ENCODE peak calls at places on chromosomes 12 and 14, in four cellular contexts. C is sigmoid colon, X is transverse colon, J is SK-N-SH. B is an unnamed sample.

GRCh38 chr12:116878567-116879508 is 2.4 kb downstream of the HRK start:
- DNase-seq in C (no peak), X (peak), J (peak), B (no peak)

GRCh38 chr12:95998611-95999300 is 2.6 kb upstream of the HAL start:
- DNase-seq in C (no peak), X (peak), J (peak), B (no peak)

GRCh38 chr12:109153711-109154434 is 37.5 kb downstream of the ACACB start:
- DNase-seq in C (peak), X (no peak), J (peak), B (peak)

GRCh38 chr12:1882405-1882804 is 36.0 kb downstream of the CACNA2D4 start:
- DNase-seq in C (no peak), X (no peak), J (peak), B (no peak)

GRCh38 chr12:6470375-6471163 is at the start of gene VAMP1:
- DNase-seq in C (peak), X (peak), J (peak), B (peak)

GRCh38 chr14:65392296-65392695 is 20.2 kb upstream of the FUT8 start:
- DNase-seq in C (no peak), X (no peak), J (no peak), B (no peak)

GRCh38 chr12:62736596-62736995 is 198.4 kb downstream of the PPM1H start:
- DNase-seq in C (no peak), X (no peak), J (no peak), B (no peak)

GRCh38 chr12:78562358-78563205 is 302.0 kb upstream of the SYT1 start:
- DNase-seq in C (no peak), X (no peak), J (no peak), B (no peak)

GRCh38 chr12:108828774-108829173 is 28.6 kb downstream of the SSH1 start:
- DNase-seq in C (no peak), X (no peak), J (no peak), B (no peak)

GRCh38 chr14:50336428-50336827 is 24.3 kb downstream of the DMAC2L start:
- DNase-seq in C (no peak), X (no peak), J (no peak), B (no peak)

GRCh38 chr12:25054076-25054782 is 105.3 kb upstream of the BCAT1 start:
- DNase-seq in C (no peak), X (no peak), J (no peak), B (no peak)

GRCh38 chr14:70064111-70064885 is 124.5 kb downstream of the SLC8A3 start:
- DNase-seq in C (no peak), X (no peak), J (peak), B (no peak)

GRCh38 chr14:50941151-50941550 is 3.1 kb downstream of the PYGL start:
- DNase-seq in C (no peak), X (no peak), J (no peak), B (no peak)

GRCh38 chr12:77247542-77247941 is 182.2 kb upstream of the E2F7 start:
- DNase-seq in C (no peak), X (no peak), J (no peak), B (no peak)

GRCh38 chr12:129483494-129483893 is 420.3 kb downstream of the TMEM132D start:
- DNase-seq in C (no peak), X (no peak), J (no peak), B (no peak)

GRCh38 chr14:65849096-65849495 is 436.6 kb downstream of the FUT8 start:
- DNase-seq in C (no peak), X (no peak), J (no peak), B (no peak)

GRCh38 chr14:52068741-52069616 is at the start of gene NID2:
- DNase-seq in C (peak), X (peak), J (peak), B (peak)

GRCh38 chr14:21735639-21736307 is 62.2 kb upstream of the OR4E1 start:
- DNase-seq in C (no peak), X (no peak), J (no peak), B (no peak)

GRCh38 chr14:92037989-92038388 is 1.9 kb downstream of the TRIP11 start:
- DNase-seq in C (no peak), X (no peak), J (peak), B (no peak)

GRCh38 chr12:46558696-46559095 is 186.1 kb upstream of the SLC38A2 start:
- DNase-seq in C (no peak), X (no peak), J (no peak), B (no peak)

GRCh38 chr12:46556105-46556559 is 183.6 kb upstream of the SLC38A2 start:
- DNase-seq in C (no peak), X (no peak), J (no peak), B (no peak)

GRCh38 chr12:46559311-46559710 is 186.7 kb upstream of the SLC38A2 start:
- DNase-seq in C (no peak), X (no peak), J (no peak), B (no peak)

GRCh38 chr12:46556820-46557524 is 184.4 kb upstream of the SLC38A2 start:
- DNase-seq in C (no peak), X (no peak), J (no peak), B (no peak)

GRCh38 chr12:46557539-46558373 is 185.2 kb upstream of the SLC38A2 start:
- DNase-seq in C (no peak), X (no peak), J (no peak), B (no peak)
- TF ChIP-seq CTCF in C (no peak), X (no peak), J (no peak), B (no peak)

GRCh38 chr12:110171186-110171538 is 47.0 kb downstream of the IFT81 start:
- DNase-seq in C (no peak), X (no peak), J (no peak), B (no peak)

GRCh38 chr12:110159671-110160245 is 35.6 kb downstream of the IFT81 start:
- DNase-seq in C (no peak), X (no peak), J (no peak), B (no peak)

GRCh38 chr12:110170535-110171185 is 46.5 kb downstream of the IFT81 start:
- DNase-seq in C (no peak), X (no peak), J (no peak), B (no peak)

GRCh38 chr12:110168732-110169455 is 44.7 kb downstream of the IFT81 start:
- DNase-seq in C (no peak), X (no peak), J (no peak), B (no peak)

GRCh38 chr12:110165540-110166159 is 41.5 kb downstream of the IFT81 start:
- DNase-seq in C (no peak), X (no peak), J (no peak), B (no peak)
- TF ChIP-seq POLR2AphosphoS5 in C (no peak), X (no peak), J (no peak), B (no peak)

DNA sequence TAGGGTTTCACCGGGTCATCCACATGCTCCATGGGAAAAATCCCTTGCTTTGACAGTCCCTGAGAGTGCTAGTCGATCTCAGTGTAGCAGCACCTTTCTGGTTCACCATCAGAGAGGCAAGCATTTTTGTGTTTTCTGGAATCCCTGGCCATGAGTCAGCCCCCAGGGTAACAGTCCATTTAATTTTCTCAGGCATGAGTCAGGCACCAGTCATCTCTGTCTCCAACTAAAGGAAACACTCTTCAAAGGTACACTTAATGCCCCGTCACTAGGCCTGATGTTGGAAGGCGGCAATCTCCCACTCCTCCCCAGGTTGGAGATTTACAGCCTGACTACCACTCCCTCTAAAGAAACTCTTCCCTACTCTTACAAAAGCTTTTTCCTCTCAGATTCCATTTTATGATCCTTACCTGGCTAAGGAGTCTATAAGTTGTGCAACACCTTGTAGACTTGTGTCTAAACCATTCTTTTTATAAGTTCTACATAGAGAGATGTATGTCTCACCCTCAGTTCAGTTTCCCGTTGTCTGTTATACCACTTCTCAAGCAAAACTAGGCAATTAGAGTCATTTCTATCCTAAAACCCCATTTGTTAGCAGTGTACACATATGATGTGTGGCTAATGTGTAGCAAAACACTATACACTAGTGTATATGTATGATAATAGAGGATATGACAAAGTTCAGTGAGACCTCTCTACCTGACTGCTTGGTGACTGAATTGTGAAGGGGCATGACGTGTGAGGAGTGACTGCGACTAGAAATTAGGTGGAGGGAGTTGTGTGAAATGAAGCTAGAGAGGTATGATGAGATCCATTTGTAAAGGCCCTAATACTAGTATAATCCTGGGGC is 24.6 kb downstream of the TMEM19 start:
- DNase-seq in C (no peak), X (no peak), J (no peak), B (no peak)
- TF ChIP-seq EP300 in C (no peak), X (no peak), J (peak), B (no peak)

GRCh38 chr12:4899361-4899760 is 10.3 kb upstream of the KCNA1 start:
- DNase-seq in C (no peak), X (no peak), J (no peak), B (no peak)
- TF ChIP-seq CTCF in C (no peak), X (no peak), J (peak), B (no peak)

DNA sequence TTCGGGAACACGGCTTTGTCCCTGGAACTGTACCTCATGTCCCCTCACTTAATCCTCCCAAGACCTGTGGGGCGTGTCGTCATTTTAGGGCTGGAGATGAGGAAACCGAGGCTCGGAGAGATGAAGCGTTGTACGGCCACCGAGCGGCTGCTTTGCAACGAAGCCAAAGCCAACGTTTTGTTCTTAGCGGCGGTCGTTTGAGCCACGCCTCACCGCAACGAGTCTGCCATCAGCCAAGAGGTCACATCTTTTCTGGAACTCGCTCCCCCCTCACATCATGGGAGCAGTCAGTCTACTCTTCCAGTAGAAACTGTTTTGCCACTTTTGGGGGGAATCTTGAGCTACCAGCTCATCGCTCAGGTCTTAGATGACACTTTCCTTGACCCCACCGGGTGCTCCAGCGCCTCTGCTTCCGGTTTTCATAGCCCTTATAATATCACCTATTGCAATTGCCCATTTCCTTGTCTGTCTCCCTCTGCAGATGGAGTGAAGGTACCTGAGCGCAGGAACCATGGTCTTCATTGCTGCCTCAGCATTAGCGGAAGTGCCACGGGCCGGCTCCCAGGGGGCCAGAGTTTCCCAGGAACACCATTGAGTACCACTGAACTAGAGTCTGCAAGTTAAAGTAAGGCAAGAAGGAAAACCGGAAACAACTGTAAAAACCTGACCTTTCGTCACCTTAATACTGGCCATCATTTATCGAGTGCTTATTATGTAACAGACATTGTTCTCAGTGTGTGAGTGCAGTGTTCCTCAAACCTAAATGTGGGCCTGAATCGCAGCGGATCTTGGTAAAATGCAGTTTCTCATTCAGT is 19.6 kb downstream of the NINJ2 start:
- DNase-seq in C (peak), X (peak), J (no peak), B (peak)
- TF ChIP-seq POLR2AphosphoS5 in C (no peak), X (no peak), J (no peak), B (no peak)

GRCh38 chr12:47770086-47770726 is 2.8 kb upstream of the SLC48A1 start:
- DNase-seq in C (no peak), X (no peak), J (no peak), B (no peak)
- TF ChIP-seq EP300 in C (no peak), X (no peak), J (no peak), B (no peak)

GRCh38 chr14:76564471-76565119 is 188.7 kb downstream of the ESRRB start:
- DNase-seq in C (no peak), X (no peak), J (no peak), B (no peak)
- TF ChIP-seq CTCF in C (no peak), X (no peak), J (no peak), B (no peak)

DNA sequence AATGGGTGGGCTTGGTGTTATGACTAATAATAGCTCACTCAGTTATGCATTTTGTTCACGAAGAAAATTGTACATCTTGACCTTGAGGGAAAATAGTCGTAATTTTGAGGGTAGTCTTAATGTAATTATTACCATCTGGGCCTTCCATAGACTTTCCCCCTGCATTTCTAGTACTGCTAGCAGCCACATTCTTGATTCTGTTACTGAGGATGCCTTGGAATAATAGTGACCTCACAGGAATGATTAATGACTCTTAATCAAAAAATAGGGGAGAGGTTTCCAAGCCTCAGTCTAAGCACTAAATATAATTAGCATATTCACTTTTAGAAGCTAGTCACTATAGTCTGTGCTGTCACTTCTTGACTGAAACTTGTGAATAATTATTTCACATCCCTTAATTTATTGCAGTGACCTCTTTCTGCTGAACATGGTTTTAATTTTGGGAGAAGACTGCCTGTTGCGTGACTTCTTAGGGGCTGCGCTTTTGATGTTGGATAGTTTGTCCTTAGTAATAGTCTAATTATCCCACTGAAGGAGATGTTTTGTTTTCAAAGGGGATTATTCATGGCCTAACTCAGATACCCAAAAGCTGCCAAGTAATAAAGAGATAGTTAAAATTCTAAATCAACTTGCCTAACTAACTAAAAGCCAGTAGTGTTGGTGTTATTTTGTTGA is 400.5 kb downstream of the ADAMTS20 start:
- DNase-seq in C (no peak), X (no peak), J (no peak), B (no peak)
- TF ChIP-seq POLR2AphosphoS5 in C (no peak), X (no peak), J (no peak), B (no peak)